ENCODE peak calls at places on chromosome 21, in eight cellular contexts. W is RWPE2, N is neural progenitor cell, Q is esophagus squamous epithelium, V is K562, O is hepatocyte, J is uterus, I is RWPE1. Y is an unnamed sample.

GRCh38 chr21:17513214-17514123 is 626 bp downstream of the CXADR start:
- DNase-seq in W (no peak), N (peak), Q (no peak), V (no peak), O (peak), J (peak), I (peak), Y (no peak)

GRCh38 chr21:18524097-18524496 is 120.5 kb upstream of the TMPRSS15 start:
- DNase-seq in W (no peak), N (no peak), Q (no peak), V (no peak), O (no peak), J (no peak), I (no peak), Y (no peak)

GRCh38 chr21:16419188-16419874 is 689.5 kb downstream of the USP25 start:
- DNase-seq in W (no peak), N (peak), Q (no peak), V (no peak), O (peak), J (peak), I (no peak), Y (peak)

GRCh38 chr21:15406791-15407190 is 323.0 kb upstream of the USP25 start:
- DNase-seq in W (no peak), N (no peak), Q (no peak), V (no peak), O (no peak), J (no peak), I (no peak), Y (no peak)

GRCh38 chr21:33640697-33641338 is 723 bp downstream of the CRYZL1 start:
- DNase-seq in W (no peak), N (peak), Q (no peak), V (peak), O (peak), J (peak), I (peak), Y (no peak)

GRCh38 chr21:31580866-31581276 is 78.6 kb upstream of the SOD1 start:
- DNase-seq in W (no peak), N (peak), Q (no peak), V (peak), O (peak), J (peak), I (peak), Y (peak)

GRCh38 chr21:43333301-43334062 is 93.4 kb downstream of the SIK1 start:
- DNase-seq in W (peak), N (peak), Q (no peak), V (no peak), O (peak), J (peak), I (peak), Y (peak)

GRCh38 chr21:33234618-33235520 is 5.1 kb downstream of the IFNAR2 start:
- DNase-seq in W (no peak), N (no peak), Q (no peak), V (peak), O (no peak), J (no peak), I (no peak), Y (no peak)

GRCh38 chr21:42601656-42602055 is 51.8 kb upstream of the PDE9A start:
- DNase-seq in W (peak), N (no peak), Q (no peak), V (no peak), O (no peak), J (no peak), I (no peak), Y (no peak)

GRCh38 chr21:15289246-15289645 is 224.4 kb upstream of the NRIP1 start:
- DNase-seq in W (no peak), N (no peak), Q (no peak), V (no peak), O (no peak), J (no peak), I (no peak), Y (no peak)

GRCh38 chr21:18553786-18554185 is 150.2 kb upstream of the TMPRSS15 start:
- DNase-seq in W (no peak), N (no peak), Q (no peak), V (no peak), O (no peak), J (no peak), I (no peak), Y (no peak)

GRCh38 chr21:27371688-27372331 is 404.9 kb upstream of the ADAMTS5 start:
- DNase-seq in W (no peak), N (no peak), Q (no peak), V (no peak), O (no peak), J (no peak), I (no peak), Y (no peak)

GRCh38 chr21:17270234-17270633 is 242.6 kb upstream of the CXADR start:
- DNase-seq in W (no peak), N (peak), Q (no peak), V (peak), O (peak), J (peak), I (peak), Y (no peak)

GRCh38 chr21:42317826-42318746 is 2.9 kb upstream of the TFF3 start:
- DNase-seq in W (no peak), N (no peak), Q (no peak), V (no peak), O (no peak), J (peak), I (no peak), Y (no peak)

GRCh38 chr21:15638856-15639549 is 90.8 kb upstream of the USP25 start:
- DNase-seq in W (peak), N (no peak), Q (no peak), V (no peak), O (peak), J (peak), I (peak), Y (no peak)

GRCh38 chr21:33380483-33380998 is 22.7 kb upstream of the IFNGR2 start:
- DNase-seq in W (peak), N (no peak), Q (peak), V (peak), O (peak), J (peak), I (peak), Y (peak)

GRCh38 chr21:43909736-43910455 is 44.9 kb downstream of the AGPAT3 start:
- DNase-seq in W (no peak), N (no peak), Q (no peak), V (no peak), O (no peak), J (no peak), I (no peak), Y (no peak)

GRCh38 chr21:34202553-34203332 is 129.4 kb downstream of the MRPS6 start:
- DNase-seq in W (no peak), N (peak), Q (no peak), V (no peak), O (peak), J (peak), I (no peak), Y (peak)

GRCh38 chr21:43266534-43266933 is 97.7 kb downstream of the CRYAA start:
- DNase-seq in W (no peak), N (no peak), Q (no peak), V (no peak), O (no peak), J (no peak), I (no peak), Y (peak)

GRCh38 chr21:15874610-15875009 is 144.8 kb downstream of the USP25 start:
- DNase-seq in W (no peak), N (no peak), Q (no peak), V (no peak), O (no peak), J (no peak), I (no peak), Y (no peak)

GRCh38 chr21:32519945-32520884 is 65.1 kb downstream of the TCP10L start:
- DNase-seq in W (no peak), N (no peak), Q (no peak), V (no peak), O (no peak), J (no peak), I (no peak), Y (no peak)

GRCh38 chr21:14382486-14382834 is 486 bp downstream of the HSPA13 start:
- DNase-seq in W (no peak), N (no peak), Q (no peak), V (no peak), O (peak), J (no peak), I (peak), Y (no peak)

GRCh38 chr21:27566521-27566920 is 599.6 kb upstream of the ADAMTS5 start:
- DNase-seq in W (no peak), N (no peak), Q (no peak), V (no peak), O (no peak), J (no peak), I (no peak), Y (no peak)

GRCh38 chr21:42311816-42312625 is 3.2 kb downstream of the TFF3 start:
- DNase-seq in W (no peak), N (no peak), Q (no peak), V (no peak), O (no peak), J (peak), I (no peak), Y (no peak)

GRCh38 chr21:42376338-42376982 is 10.1 kb upstream of the TFF1 start:
- DNase-seq in W (no peak), N (no peak), Q (no peak), V (peak), O (no peak), J (no peak), I (no peak), Y (no peak)

GRCh38 chr21:27168084-27168483 is 201.2 kb upstream of the ADAMTS5 start:
- DNase-seq in W (no peak), N (no peak), Q (no peak), V (no peak), O (no peak), J (no peak), I (no peak), Y (no peak)

GRCh38 chr21:14989359-14989758 is 75.4 kb downstream of the NRIP1 start:
- DNase-seq in W (no peak), N (no peak), Q (no peak), V (no peak), O (no peak), J (no peak), I (no peak), Y (no peak)

GRCh38 chr21:42430570-42430969 is 26.9 kb downstream of the UBASH3A start:
- DNase-seq in W (no peak), N (no peak), Q (no peak), V (no peak), O (no peak), J (no peak), I (no peak), Y (no peak)

GRCh38 chr21:42784276-42784675 is 95.1 kb downstream of the WDR4 start:
- DNase-seq in W (no peak), N (no peak), Q (no peak), V (no peak), O (no peak), J (peak), I (no peak), Y (no peak)

GRCh38 chr21:16285646-16286223 is 556.0 kb downstream of the USP25 start:
- DNase-seq in W (no peak), N (no peak), Q (no peak), V (no peak), O (no peak), J (no peak), I (no peak), Y (no peak)

GRCh38 chr21:39885119-39885848 is 18.0 kb downstream of the PCP4 start:
- DNase-seq in W (no peak), N (peak), Q (no peak), V (no peak), O (no peak), J (peak), I (no peak), Y (peak)

GRCh38 chr21:15976807-15977206 is 247.0 kb downstream of the USP25 start:
- DNase-seq in W (no peak), N (peak), Q (no peak), V (no peak), O (peak), J (no peak), I (no peak), Y (no peak)

GRCh38 chr21:17607684-17608083 is 5.0 kb downstream of the BTG3 start:
- DNase-seq in W (no peak), N (no peak), Q (no peak), V (no peak), O (no peak), J (no peak), I (no peak), Y (no peak)

GRCh38 chr21:14982336-14982735 is 82.5 kb downstream of the NRIP1 start:
- DNase-seq in W (no peak), N (no peak), Q (no peak), V (no peak), O (no peak), J (no peak), I (no peak), Y (no peak)

GRCh38 chr21:20315044-20315443 is 683.2 kb upstream of the NCAM2 start:
- DNase-seq in W (no peak), N (no peak), Q (no peak), V (no peak), O (no peak), J (no peak), I (no peak), Y (no peak)

GRCh38 chr21:42406201-42406601 is 2.5 kb downstream of the UBASH3A start:
- DNase-seq in W (no peak), N (no peak), Q (no peak), V (no peak), O (no peak), J (no peak), I (no peak), Y (no peak)

GRCh38 chr21:31874817-31875216 is 2.0 kb downstream of the HUNK start:
- DNase-seq in W (no peak), N (peak), Q (no peak), V (no peak), O (peak), J (no peak), I (no peak), Y (no peak)

DNA sequence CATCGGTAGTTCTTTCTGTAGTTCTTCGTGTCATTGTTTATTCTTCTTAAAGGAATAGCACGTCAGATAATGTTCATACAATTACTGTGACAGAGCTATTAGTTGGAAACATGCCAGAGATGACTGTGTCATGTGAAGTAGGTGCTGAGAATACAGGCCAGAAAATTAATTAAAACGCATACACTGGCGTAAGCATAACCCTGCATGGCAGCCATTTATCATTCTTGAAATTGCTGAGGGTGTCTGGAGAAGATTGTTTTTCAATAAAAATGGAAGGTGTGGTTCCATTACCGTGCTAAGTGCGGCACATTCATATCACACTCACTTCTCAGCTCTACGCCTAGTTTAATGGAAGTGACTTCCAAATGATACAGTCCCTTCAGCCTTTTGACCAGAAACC is 7.8 kb downstream of the ETS2 start:
- DNase-seq in W (no peak), N (no peak), Q (no peak), V (no peak), O (no peak), J (no peak), I (no peak), Y (no peak)
- H3K27ac ChIP-seq in W (peak), N (no peak), Q (peak), V (no peak), O (peak), J (peak), I (peak), Y (no peak)

DNA sequence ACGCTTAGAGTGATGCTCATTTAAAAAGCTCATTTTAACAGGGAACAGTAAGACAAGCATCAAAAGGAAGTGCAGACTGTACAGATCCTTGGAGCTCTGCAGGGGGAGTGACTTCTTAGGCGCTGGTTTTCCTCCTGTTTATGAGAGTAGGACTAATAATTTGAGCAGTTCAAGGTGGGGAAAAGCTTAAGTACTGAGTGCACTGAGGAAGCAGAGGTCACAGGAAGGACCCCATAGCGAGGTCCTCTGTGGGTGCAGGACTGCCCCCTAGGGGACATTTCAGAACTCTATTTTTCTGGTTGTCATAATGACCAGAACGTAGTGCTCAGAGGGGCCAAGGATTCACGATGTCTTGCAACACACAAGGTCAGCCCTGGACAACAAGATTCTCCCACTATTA is 112.1 kb downstream of the HLCS start:
- DNase-seq in W (no peak), N (peak), Q (no peak), V (peak), O (peak), J (no peak), I (no peak), Y (no peak)
- TF ChIP-seq CTCF in W (peak), N (peak), Q (peak), V (peak), O (peak), J (no peak), I (peak), Y (peak)

GRCh38 chr21:26153758-26154157 is 16.8 kb downstream of the APP start:
- DNase-seq in W (no peak), N (no peak), Q (no peak), V (no peak), O (no peak), J (no peak), I (no peak), Y (no peak)

GRCh38 chr21:26159869-26160268 is 10.7 kb downstream of the APP start:
- DNase-seq in W (no peak), N (no peak), Q (no peak), V (no peak), O (no peak), J (no peak), I (no peak), Y (no peak)

GRCh38 chr21:26157842-26158241 is 12.7 kb downstream of the APP start:
- DNase-seq in W (no peak), N (no peak), Q (no peak), V (no peak), O (no peak), J (no peak), I (no peak), Y (no peak)

GRCh38 chr21:26148834-26149354 is 21.7 kb downstream of the APP start:
- DNase-seq in W (no peak), N (peak), Q (no peak), V (no peak), O (no peak), J (no peak), I (no peak), Y (no peak)

DNA sequence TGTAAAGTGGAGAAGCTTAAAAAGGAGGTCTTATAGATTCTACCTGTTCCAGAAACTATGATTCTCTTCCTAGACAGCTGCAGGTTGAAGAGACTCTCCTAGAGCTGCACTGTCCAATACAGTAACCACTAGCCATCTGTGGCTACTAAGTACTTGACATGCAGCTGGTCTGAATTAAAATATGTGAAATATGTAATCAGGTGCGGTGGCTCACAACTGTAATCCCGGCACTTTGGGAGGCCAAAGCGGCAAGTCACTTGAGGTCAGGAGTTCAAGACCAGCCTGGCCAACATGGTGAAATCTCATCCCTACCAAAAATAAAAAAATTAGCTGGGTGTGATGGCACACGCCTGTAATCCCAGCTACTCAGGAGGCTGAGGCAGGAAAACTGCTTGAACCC is 15.8 kb downstream of the APP start:
- DNase-seq in W (no peak), N (no peak), Q (no peak), V (no peak), O (no peak), J (no peak), I (no peak), Y (no peak)
- H3K27ac ChIP-seq in W (no peak), N (no peak), Q (no peak), V (no peak), O (no peak), J (no peak), I (no peak), Y (no peak)

DNA sequence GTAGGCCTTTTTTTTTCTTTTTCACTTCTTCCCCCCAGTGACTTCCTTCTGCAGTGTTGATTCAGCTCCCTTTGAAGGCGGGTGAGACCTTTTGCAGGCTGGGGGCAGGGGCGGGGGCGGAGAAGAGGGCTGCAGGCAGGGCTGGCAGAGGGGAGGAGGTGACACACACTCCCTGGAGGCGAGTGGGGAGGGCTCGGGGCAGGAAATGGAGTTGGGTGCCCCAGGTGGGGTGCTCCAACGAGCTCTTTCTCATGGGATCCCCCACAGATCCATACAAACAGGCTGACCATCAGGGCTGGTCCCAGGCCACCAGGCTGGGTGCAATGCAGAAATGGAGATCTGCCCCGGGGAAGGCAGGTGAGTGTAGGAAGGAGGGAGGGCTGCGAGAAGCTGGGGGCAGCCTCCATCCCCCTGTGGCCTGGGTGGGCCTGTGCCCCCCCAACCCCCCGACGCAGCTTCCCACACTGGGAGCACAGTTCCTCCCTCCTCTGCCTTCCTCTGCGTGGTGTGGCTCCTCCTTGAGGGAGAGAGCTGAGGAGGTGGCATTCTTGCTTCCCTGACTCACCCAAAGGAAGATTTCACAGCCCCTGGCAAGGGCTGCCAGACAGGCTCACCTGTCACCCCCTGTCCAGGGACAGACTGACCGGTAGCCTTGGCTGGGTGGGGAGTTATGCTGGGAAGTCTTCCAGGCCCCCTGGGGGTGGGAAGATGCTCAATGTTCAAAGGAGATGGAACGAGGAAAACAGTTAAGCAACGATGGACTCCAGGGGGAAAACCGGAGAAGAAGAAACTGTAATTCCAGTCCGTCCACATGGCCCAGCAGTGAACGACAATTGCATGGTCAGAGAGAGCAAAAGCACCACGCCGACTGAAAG is 7.1 kb upstream of the ITGB2 start:
- DNase-seq in W (peak), N (no peak), Q (no peak), V (peak), O (peak), J (no peak), I (peak), Y (peak)
- TF ChIP-seq CTCF in W (peak), N (no peak), Q (no peak), V (no peak), O (no peak), J (no peak), I (no peak), Y (no peak)

GRCh38 chr21:29144736-29145353 is 14.4 kb downstream of the MAP3K7CL start:
- DNase-seq in W (no peak), N (no peak), Q (no peak), V (no peak), O (no peak), J (no peak), I (peak), Y (no peak)

GRCh38 chr21:29145837-29146453 is 15.5 kb downstream of the MAP3K7CL start:
- DNase-seq in W (no peak), N (no peak), Q (no peak), V (no peak), O (no peak), J (no peak), I (peak), Y (no peak)

GRCh38 chr21:29148535-29148934 is 18.1 kb downstream of the MAP3K7CL start:
- DNase-seq in W (no peak), N (no peak), Q (no peak), V (no peak), O (no peak), J (no peak), I (no peak), Y (no peak)

GRCh38 chr21:29146726-29147125 is 16.3 kb downstream of the MAP3K7CL start:
- DNase-seq in W (no peak), N (no peak), Q (no peak), V (no peak), O (no peak), J (no peak), I (no peak), Y (no peak)

GRCh38 chr21:29145354-29145782 is 14.9 kb downstream of the MAP3K7CL start:
- DNase-seq in W (no peak), N (no peak), Q (no peak), V (peak), O (peak), J (no peak), I (peak), Y (peak)
- H3K27ac ChIP-seq in W (peak), N (no peak), Q (peak), V (no peak), O (no peak), J (peak), I (peak), Y (peak)

Y was measured in psoas muscle.